ENCODE peak calls at places on chromosomes 2 and 18, in eight cellular contexts. M is MV-4-11, S is RWPE1, A is foreskin fibroblast, C is brain microvascular endothelial cell, N is GM04504, Y is psoas muscle, D is LNCaP clone FGC. P is an unnamed sample.

GRCh38 chr2:195018462-195018861 is 638.6 kb upstream of the SLC39A10 start:
- DNase-seq in M (no peak), S (no peak), A (no peak), C (no peak), N (no peak), Y (no peak), D (peak), P (peak)

GRCh38 chr18:57951999-57952774 is 91.8 kb upstream of the NEDD4L start:
- DNase-seq in M (no peak), S (no peak), A (no peak), C (no peak), N (no peak), Y (no peak), D (no peak), P (peak)

GRCh38 chr18:683531-683930 is 26.1 kb downstream of the TYMS start:
- DNase-seq in M (no peak), S (no peak), A (no peak), C (no peak), N (no peak), Y (no peak), D (no peak), P (no peak)

GRCh38 chr2:177031435-177032222 is 181.0 kb upstream of the HNRNPA3 start:
- DNase-seq in M (no peak), S (no peak), A (no peak), C (no peak), N (no peak), Y (no peak), D (no peak), P (no peak)

GRCh38 chr2:80365762-80366161 is 61.2 kb upstream of the LRRTM1 start:
- DNase-seq in M (no peak), S (no peak), A (no peak), C (no peak), N (no peak), Y (no peak), D (no peak), P (no peak)

GRCh38 chr2:133054297-133054696 is 384.3 kb upstream of the LYPD1 start:
- DNase-seq in M (no peak), S (no peak), A (no peak), C (peak), N (no peak), Y (no peak), D (no peak), P (peak)

GRCh38 chr2:168135121-168135520 is 112.3 kb downstream of the STK39 start:
- DNase-seq in M (no peak), S (no peak), A (no peak), C (no peak), N (no peak), Y (no peak), D (no peak), P (no peak)

GRCh38 chr2:118237451-118237850 is 149.2 kb downstream of the INSIG2 start:
- DNase-seq in M (no peak), S (no peak), A (no peak), C (no peak), N (no peak), Y (no peak), D (no peak), P (no peak)

GRCh38 chr2:201132518-201132917 is 16.6 kb downstream of the CFLAR start:
- DNase-seq in M (peak), S (no peak), A (no peak), C (no peak), N (no peak), Y (no peak), D (no peak), P (no peak)

GRCh38 chr2:127422631-127423475 is 4.6 kb downstream of the PROC start:
- DNase-seq in M (no peak), S (no peak), A (no peak), C (no peak), N (no peak), Y (no peak), D (no peak), P (no peak)

GRCh38 chr18:35635171-35635570 is 53.6 kb downstream of the GALNT1 start:
- DNase-seq in M (no peak), S (peak), A (peak), C (no peak), N (peak), Y (peak), D (no peak), P (peak)

GRCh38 chr2:191001032-191001431 is 12.9 kb downstream of the STAT1 start:
- DNase-seq in M (no peak), S (peak), A (no peak), C (no peak), N (no peak), Y (no peak), D (no peak), P (no peak)

GRCh38 chr2:234425923-234426603 is 70.8 kb downstream of the ARL4C start:
- DNase-seq in M (peak), S (no peak), A (no peak), C (no peak), N (no peak), Y (no peak), D (no peak), P (no peak)

GRCh38 chr2:38601061-38601460 is 1.7 kb downstream of the HNRNPLL start:
- DNase-seq in M (no peak), S (no peak), A (peak), C (no peak), N (no peak), Y (no peak), D (no peak), P (no peak)

GRCh38 chr2:236200378-236200777 is 32.2 kb upstream of the GBX2 start:
- DNase-seq in M (no peak), S (no peak), A (no peak), C (no peak), N (no peak), Y (no peak), D (no peak), P (no peak)

GRCh38 chr2:36373149-36373880 is 17.7 kb downstream of the CRIM1 start:
- DNase-seq in M (no peak), S (no peak), A (peak), C (no peak), N (no peak), Y (no peak), D (no peak), P (peak)

GRCh38 chr2:220065581-220065980 is 438.2 kb downstream of the SLC4A3 start:
- DNase-seq in M (no peak), S (no peak), A (no peak), C (no peak), N (no peak), Y (no peak), D (no peak), P (no peak)

GRCh38 chr2:202267495-202267894 is 1.9 kb downstream of the NOP58 start:
- DNase-seq in M (no peak), S (no peak), A (no peak), C (no peak), N (no peak), Y (no peak), D (no peak), P (no peak)

GRCh38 chr18:22214731-22215528 is 45.5 kb downstream of the GATA6 start:
- DNase-seq in M (peak), S (peak), A (peak), C (no peak), N (no peak), Y (no peak), D (no peak), P (peak)

GRCh38 chr2:19802088-19802806 is 99.5 kb downstream of the TTC32 start:
- DNase-seq in M (no peak), S (no peak), A (no peak), C (peak), N (no peak), Y (no peak), D (no peak), P (peak)

GRCh38 chr2:62304429-62305417 is 108.8 kb downstream of the B3GNT2 start:
- DNase-seq in M (peak), S (peak), A (peak), C (peak), N (no peak), Y (peak), D (peak), P (peak)

GRCh38 chr2:150846691-150847090 is 359.2 kb upstream of the RND3 start:
- DNase-seq in M (no peak), S (no peak), A (no peak), C (no peak), N (no peak), Y (no peak), D (no peak), P (no peak)

GRCh38 chr18:23765931-23766330 is 76.7 kb downstream of the LAMA3 start:
- DNase-seq in M (no peak), S (no peak), A (peak), C (no peak), N (no peak), Y (no peak), D (no peak), P (no peak)

GRCh38 chr2:24893934-24894333 is 26.1 kb downstream of the ADCY3 start:
- DNase-seq in M (no peak), S (no peak), A (no peak), C (no peak), N (no peak), Y (no peak), D (no peak), P (peak)

GRCh38 chr18:21669736-21670135 is 34.8 kb downstream of the ABHD3 start:
- DNase-seq in M (no peak), S (no peak), A (peak), C (no peak), N (no peak), Y (no peak), D (no peak), P (no peak)

GRCh38 chr2:46329803-46330775 is 32.9 kb downstream of the EPAS1 start:
- DNase-seq in M (peak), S (peak), A (peak), C (peak), N (no peak), Y (no peak), D (no peak), P (peak)

GRCh38 chr2:65416945-65417344 is 15.5 kb downstream of the SPRED2 start:
- DNase-seq in M (no peak), S (no peak), A (no peak), C (no peak), N (no peak), Y (no peak), D (peak), P (no peak)

GRCh38 chr18:71899707-71900483 is 644.2 kb downstream of the CBLN2 start:
- DNase-seq in M (no peak), S (no peak), A (no peak), C (no peak), N (no peak), Y (no peak), D (no peak), P (no peak)

GRCh38 chr2:212898011-212898410 is 253.4 kb downstream of the IKZF2 start:
- DNase-seq in M (no peak), S (no peak), A (no peak), C (no peak), N (peak), Y (no peak), D (no peak), P (no peak)

GRCh38 chr2:29162204-29162928 is 47.2 kb downstream of the CLIP4 start:
- DNase-seq in M (no peak), S (no peak), A (no peak), C (no peak), N (no peak), Y (no peak), D (no peak), P (no peak)

GRCh38 chr2:95359501-95359930 is 43.0 kb upstream of the FAHD2A start:
- DNase-seq in M (no peak), S (no peak), A (no peak), C (no peak), N (no peak), Y (no peak), D (no peak), P (no peak)

GRCh38 chr2:7835693-7836680 is 845.9 kb upstream of the ID2 start:
- DNase-seq in M (peak), S (no peak), A (peak), C (no peak), N (no peak), Y (no peak), D (no peak), P (no peak)

GRCh38 chr2:15826273-15826717 is 114.1 kb upstream of the MYCN start:
- DNase-seq in M (no peak), S (peak), A (no peak), C (no peak), N (no peak), Y (no peak), D (no peak), P (no peak)

GRCh38 chr2:62303818-62304217 is 107.9 kb downstream of the B3GNT2 start:
- DNase-seq in M (peak), S (no peak), A (no peak), C (no peak), N (no peak), Y (no peak), D (no peak), P (no peak)

GRCh38 chr2:208077286-208077685 is 47.0 kb downstream of the CRYGD start:
- DNase-seq in M (no peak), S (no peak), A (no peak), C (peak), N (no peak), Y (no peak), D (no peak), P (peak)

P was measured in fibroblast of lung.